ENCODE peak calls at places on chromosomes 7 and 10, in nine cellular contexts. One of them, this sample, is unnamed.

GRCh38 chr7:28861825-28862224 is 96.3 kb downstream of the TRIL start:
- DNase-seq in tibial nerve: no peak
- DNase-seq in ascending aorta: no peak
- DNase-seq in CD4-positive, alpha-beta memory T cell: no peak
- DNase-seq in pancreas: no peak
- DNase-seq in neural progenitor cell: no peak
- DNase-seq in upper lobe of right lung: no peak
- DNase-seq in CD8-positive, alpha-beta memory T cell: no peak
- DNase-seq in aorta: no peak
- DNase-seq in this sample: no peak

GRCh38 chr7:143429770-143430698 is 13.2 kb upstream of the TAS2R60 start:
- DNase-seq in tibial nerve: no peak
- DNase-seq in ascending aorta: no peak
- DNase-seq in CD4-positive, alpha-beta memory T cell: no peak
- DNase-seq in pancreas: no peak
- DNase-seq in neural progenitor cell: no peak
- DNase-seq in upper lobe of right lung: no peak
- DNase-seq in CD8-positive, alpha-beta memory T cell: no peak
- DNase-seq in aorta: no peak
- DNase-seq in this sample: no peak

GRCh38 chr7:13540429-13540828 is 449.0 kb downstream of the ETV1 start:
- DNase-seq in tibial nerve: no peak
- DNase-seq in ascending aorta: no peak
- DNase-seq in CD4-positive, alpha-beta memory T cell: no peak
- DNase-seq in pancreas: no peak
- DNase-seq in neural progenitor cell: no peak
- DNase-seq in upper lobe of right lung: no peak
- DNase-seq in CD8-positive, alpha-beta memory T cell: no peak
- DNase-seq in aorta: no peak
- DNase-seq in this sample: no peak

GRCh38 chr10:87660484-87661133 is 931 bp downstream of the PAPSS2 start:
- DNase-seq in tibial nerve: no peak
- DNase-seq in ascending aorta: no peak
- DNase-seq in CD4-positive, alpha-beta memory T cell: no peak
- DNase-seq in pancreas: peak; percentile 61
- DNase-seq in neural progenitor cell: no peak
- DNase-seq in upper lobe of right lung: no peak
- DNase-seq in CD8-positive, alpha-beta memory T cell: no peak
- DNase-seq in aorta: peak; percentile 73
- DNase-seq in this sample: no peak

GRCh38 chr7:75963383-75963995 is 30.9 kb downstream of the TMEM120A start:
- DNase-seq in tibial nerve: no peak
- DNase-seq in ascending aorta: no peak
- DNase-seq in CD4-positive, alpha-beta memory T cell: no peak
- DNase-seq in pancreas: no peak
- DNase-seq in neural progenitor cell: no peak
- DNase-seq in upper lobe of right lung: no peak
- DNase-seq in CD8-positive, alpha-beta memory T cell: no peak
- DNase-seq in aorta: no peak
- DNase-seq in this sample: no peak

GRCh38 chr7:1729183-1729582 is 59.1 kb downstream of the ELFN1 start:
- DNase-seq in tibial nerve: no peak
- DNase-seq in ascending aorta: no peak
- DNase-seq in CD4-positive, alpha-beta memory T cell: no peak
- DNase-seq in pancreas: no peak
- DNase-seq in neural progenitor cell: no peak
- DNase-seq in upper lobe of right lung: no peak
- DNase-seq in CD8-positive, alpha-beta memory T cell: no peak
- DNase-seq in aorta: no peak
- DNase-seq in this sample: no peak

GRCh38 chr10:93436577-93436976 is 45.6 kb downstream of the MYOF start:
- DNase-seq in tibial nerve: peak; percentile 57
- DNase-seq in ascending aorta: peak; percentile 93
- DNase-seq in CD4-positive, alpha-beta memory T cell: no peak
- DNase-seq in pancreas: no peak
- DNase-seq in neural progenitor cell: no peak
- DNase-seq in upper lobe of right lung: no peak
- DNase-seq in CD8-positive, alpha-beta memory T cell: no peak
- DNase-seq in aorta: peak; percentile 79
- DNase-seq in this sample: no peak

GRCh38 chr7:5170251-5170650 is 19.8 kb upstream of the WIPI2 start:
- DNase-seq in tibial nerve: no peak
- DNase-seq in ascending aorta: no peak
- DNase-seq in CD4-positive, alpha-beta memory T cell: no peak
- DNase-seq in pancreas: no peak
- DNase-seq in neural progenitor cell: no peak
- DNase-seq in upper lobe of right lung: no peak
- DNase-seq in CD8-positive, alpha-beta memory T cell: no peak
- DNase-seq in aorta: no peak
- DNase-seq in this sample: no peak

GRCh38 chr7:3807825-3808224 is 506.8 kb downstream of the SDK1 start:
- DNase-seq in tibial nerve: no peak
- DNase-seq in ascending aorta: no peak
- DNase-seq in CD4-positive, alpha-beta memory T cell: no peak
- DNase-seq in pancreas: no peak
- DNase-seq in neural progenitor cell: no peak
- DNase-seq in upper lobe of right lung: no peak
- DNase-seq in CD8-positive, alpha-beta memory T cell: no peak
- DNase-seq in aorta: no peak
- DNase-seq in this sample: no peak

GRCh38 chr10:8815969-8816368 is 761.5 kb downstream of the GATA3 start:
- DNase-seq in tibial nerve: no peak
- DNase-seq in ascending aorta: no peak
- DNase-seq in CD4-positive, alpha-beta memory T cell: no peak
- DNase-seq in pancreas: no peak
- DNase-seq in neural progenitor cell: no peak
- DNase-seq in upper lobe of right lung: no peak
- DNase-seq in CD8-positive, alpha-beta memory T cell: no peak
- DNase-seq in aorta: no peak
- DNase-seq in this sample: no peak

GRCh38 chr10:71887767-71888166 is 36.7 kb upstream of the PSAP start:
- DNase-seq in tibial nerve: no peak
- DNase-seq in ascending aorta: no peak
- DNase-seq in CD4-positive, alpha-beta memory T cell: no peak
- DNase-seq in pancreas: no peak
- DNase-seq in neural progenitor cell: no peak
- DNase-seq in upper lobe of right lung: no peak
- DNase-seq in CD8-positive, alpha-beta memory T cell: no peak
- DNase-seq in aorta: no peak
- DNase-seq in this sample: no peak

GRCh38 chr7:48171190-48171589 is at the start of gene ABCA13:
- DNase-seq in tibial nerve: no peak
- DNase-seq in ascending aorta: no peak
- DNase-seq in CD4-positive, alpha-beta memory T cell: no peak
- DNase-seq in pancreas: no peak
- DNase-seq in neural progenitor cell: peak; percentile 10
- DNase-seq in upper lobe of right lung: no peak
- DNase-seq in CD8-positive, alpha-beta memory T cell: no peak
- DNase-seq in aorta: no peak
- DNase-seq in this sample: no peak

GRCh38 chr10:62384057-62384446 is 9.9 kb downstream of the ZNF365 start:
- DNase-seq in tibial nerve: no peak
- DNase-seq in ascending aorta: no peak
- DNase-seq in CD4-positive, alpha-beta memory T cell: peak; percentile 90
- DNase-seq in pancreas: no peak
- DNase-seq in neural progenitor cell: no peak
- DNase-seq in upper lobe of right lung: no peak
- DNase-seq in CD8-positive, alpha-beta memory T cell: peak; percentile 52
- DNase-seq in aorta: no peak
- DNase-seq in this sample: peak; percentile 34

GRCh38 chr10:100303724-100304319 is 17.3 kb upstream of the BLOC1S2 start:
- DNase-seq in tibial nerve: no peak
- DNase-seq in ascending aorta: no peak
- DNase-seq in CD4-positive, alpha-beta memory T cell: no peak
- DNase-seq in pancreas: no peak
- DNase-seq in neural progenitor cell: peak; percentile 60
- DNase-seq in upper lobe of right lung: no peak
- DNase-seq in CD8-positive, alpha-beta memory T cell: no peak
- DNase-seq in aorta: no peak
- DNase-seq in this sample: no peak

GRCh38 chr7:2732959-2733584 is 45.1 kb downstream of the AMZ1 start:
- DNase-seq in tibial nerve: no peak
- DNase-seq in ascending aorta: peak; percentile 81
- DNase-seq in CD4-positive, alpha-beta memory T cell: no peak
- DNase-seq in pancreas: peak; percentile 57
- DNase-seq in neural progenitor cell: no peak
- DNase-seq in upper lobe of right lung: no peak
- DNase-seq in CD8-positive, alpha-beta memory T cell: no peak
- DNase-seq in aorta: peak; percentile 77
- DNase-seq in this sample: no peak

GRCh38 chr10:49593998-49594397 is 16.1 kb upstream of the SLC18A3 start:
- DNase-seq in tibial nerve: no peak
- DNase-seq in ascending aorta: no peak
- DNase-seq in CD4-positive, alpha-beta memory T cell: no peak
- DNase-seq in pancreas: no peak
- DNase-seq in neural progenitor cell: no peak
- DNase-seq in upper lobe of right lung: no peak
- DNase-seq in CD8-positive, alpha-beta memory T cell: no peak
- DNase-seq in aorta: no peak
- DNase-seq in this sample: no peak

GRCh38 chr7:56538541-56539429 is 422.6 kb upstream of the NUPR2 start:
- DNase-seq in tibial nerve: no peak
- DNase-seq in ascending aorta: no peak
- DNase-seq in CD4-positive, alpha-beta memory T cell: no peak
- DNase-seq in pancreas: no peak
- DNase-seq in neural progenitor cell: no peak
- DNase-seq in upper lobe of right lung: no peak
- DNase-seq in CD8-positive, alpha-beta memory T cell: no peak
- DNase-seq in aorta: no peak
- DNase-seq in this sample: no peak

GRCh38 chr7:56537477-56537876 is 421.3 kb upstream of the NUPR2 start:
- DNase-seq in tibial nerve: no peak
- DNase-seq in ascending aorta: no peak
- DNase-seq in CD4-positive, alpha-beta memory T cell: no peak
- DNase-seq in pancreas: no peak
- DNase-seq in neural progenitor cell: no peak
- DNase-seq in upper lobe of right lung: no peak
- DNase-seq in CD8-positive, alpha-beta memory T cell: no peak
- DNase-seq in aorta: no peak
- DNase-seq in this sample: no peak

GRCh38 chr7:56537952-56538351 is 421.7 kb upstream of the NUPR2 start:
- DNase-seq in tibial nerve: no peak
- DNase-seq in ascending aorta: no peak
- DNase-seq in CD4-positive, alpha-beta memory T cell: no peak
- DNase-seq in pancreas: no peak
- DNase-seq in neural progenitor cell: no peak
- DNase-seq in upper lobe of right lung: no peak
- DNase-seq in CD8-positive, alpha-beta memory T cell: no peak
- DNase-seq in aorta: peak; percentile 54
- DNase-seq in this sample: no peak
- H3K4me1 ChIP-seq in tibial nerve: no peaks in the 10 kb centered on the region
- H3K4me1 ChIP-seq in ascending aorta: no peaks in the 10 kb centered on the region
- H3K4me1 ChIP-seq in CD4-positive, alpha-beta memory T cell: no peaks in the 10 kb centered on the region
- H3K4me1 ChIP-seq in pancreas: no peaks in the 10 kb centered on the region
- H3K4me1 ChIP-seq in neural progenitor cell: no peaks in the 10 kb centered on the region
- H3K4me1 ChIP-seq in upper lobe of right lung: no peaks in the 10 kb centered on the region
- H3K4me1 ChIP-seq in CD8-positive, alpha-beta memory T cell: no peaks in the 10 kb centered on the region
- H3K4me1 ChIP-seq in aorta: no peaks in the 10 kb centered on the region
- H3K4me1 ChIP-seq in this sample: no peaks in the 10 kb centered on the region

DNA sequence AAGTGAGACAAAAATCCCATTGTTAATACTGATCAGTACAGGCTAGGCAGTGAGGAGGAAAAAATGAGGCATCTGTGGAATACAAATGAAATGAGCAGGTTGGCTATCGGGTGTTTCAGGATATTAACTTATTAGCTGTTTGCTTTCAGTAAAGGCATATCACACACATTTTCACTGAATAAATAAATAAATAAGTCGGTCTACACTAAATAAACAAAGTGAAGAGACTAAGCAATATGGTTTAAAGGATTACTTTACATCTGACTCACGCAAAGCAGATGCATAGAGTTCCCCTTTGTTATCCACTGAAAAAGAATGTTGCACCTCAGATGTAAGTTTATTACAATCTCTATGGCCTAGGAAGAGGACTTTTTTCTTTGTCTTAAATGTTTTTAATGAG is 6.3 kb upstream of the SEMA3A start:
- DNase-seq in tibial nerve: no peak
- DNase-seq in ascending aorta: no peak
- DNase-seq in CD4-positive, alpha-beta memory T cell: no peak
- DNase-seq in pancreas: no peak
- DNase-seq in neural progenitor cell: peak; percentile 27
- DNase-seq in upper lobe of right lung: no peak
- DNase-seq in CD8-positive, alpha-beta memory T cell: no peak
- DNase-seq in aorta: no peak
- DNase-seq in this sample: no peak
- H3K4me1 ChIP-seq in tibial nerve: no peaks in the 10 kb centered on the region
- H3K4me1 ChIP-seq in ascending aorta: no peaks in the 10 kb centered on the region
- H3K4me1 ChIP-seq in CD4-positive, alpha-beta memory T cell: no peaks in the 10 kb centered on the region
- H3K4me1 ChIP-seq in pancreas: no peaks in the 10 kb centered on the region
- H3K4me1 ChIP-seq in neural progenitor cell: peaks cover 68% of the 10 kb centered on the region
- H3K4me1 ChIP-seq in upper lobe of right lung: no peaks in the 10 kb centered on the region
- H3K4me1 ChIP-seq in CD8-positive, alpha-beta memory T cell: no peaks in the 10 kb centered on the region
- H3K4me1 ChIP-seq in aorta: no peaks in the 10 kb centered on the region
- H3K4me1 ChIP-seq in this sample: no peaks in the 10 kb centered on the region

GRCh38 chr7:26307226-26307625 is 15.6 kb downstream of the SNX10 start:
- DNase-seq in tibial nerve: no peak
- DNase-seq in ascending aorta: no peak
- DNase-seq in CD4-positive, alpha-beta memory T cell: no peak
- DNase-seq in pancreas: no peak
- DNase-seq in neural progenitor cell: no peak
- DNase-seq in upper lobe of right lung: peak; percentile 69
- DNase-seq in CD8-positive, alpha-beta memory T cell: no peak
- DNase-seq in aorta: peak; percentile 66
- DNase-seq in this sample: no peak
- H3K4me1 ChIP-seq in tibial nerve: no peaks in the 10 kb centered on the region
- H3K4me1 ChIP-seq in ascending aorta: no peaks in the 10 kb centered on the region
- H3K4me1 ChIP-seq in CD4-positive, alpha-beta memory T cell: peaks cover 4% of the 10 kb centered on the region
- H3K4me1 ChIP-seq in pancreas: no peaks in the 10 kb centered on the region
- H3K4me1 ChIP-seq in neural progenitor cell: no peaks in the 10 kb centered on the region
- H3K4me1 ChIP-seq in upper lobe of right lung: peaks cover 12% of the 10 kb centered on the region
- H3K4me1 ChIP-seq in CD8-positive, alpha-beta memory T cell: no peaks in the 10 kb centered on the region
- H3K4me1 ChIP-seq in aorta: no peaks in the 10 kb centered on the region
- H3K4me1 ChIP-seq in this sample: peaks cover 4% of the 10 kb centered on the region

GRCh38 chr7:101986335-101986734 is 168.9 kb downstream of the CUX1 start:
- DNase-seq in tibial nerve: no peak
- DNase-seq in ascending aorta: no peak
- DNase-seq in CD4-positive, alpha-beta memory T cell: no peak
- DNase-seq in pancreas: no peak
- DNase-seq in neural progenitor cell: peak; percentile 64
- DNase-seq in upper lobe of right lung: no peak
- DNase-seq in CD8-positive, alpha-beta memory T cell: no peak
- DNase-seq in aorta: no peak
- DNase-seq in this sample: no peak

GRCh38 chr7:101984997-101985645 is 167.7 kb downstream of the CUX1 start:
- DNase-seq in tibial nerve: no peak
- DNase-seq in ascending aorta: no peak
- DNase-seq in CD4-positive, alpha-beta memory T cell: no peak
- DNase-seq in pancreas: no peak
- DNase-seq in neural progenitor cell: peak; percentile 35
- DNase-seq in upper lobe of right lung: no peak
- DNase-seq in CD8-positive, alpha-beta memory T cell: no peak
- DNase-seq in aorta: no peak
- DNase-seq in this sample: no peak

GRCh38 chr7:101985646-101986199 is 168.3 kb downstream of the CUX1 start:
- DNase-seq in tibial nerve: no peak
- DNase-seq in ascending aorta: no peak
- DNase-seq in CD4-positive, alpha-beta memory T cell: no peak
- DNase-seq in pancreas: no peak
- DNase-seq in neural progenitor cell: peak; percentile 71
- DNase-seq in upper lobe of right lung: no peak
- DNase-seq in CD8-positive, alpha-beta memory T cell: no peak
- DNase-seq in aorta: no peak
- DNase-seq in this sample: no peak

GRCh38 chr7:101983147-101983811 is 165.9 kb downstream of the CUX1 start:
- DNase-seq in tibial nerve: no peak
- DNase-seq in ascending aorta: no peak
- DNase-seq in CD4-positive, alpha-beta memory T cell: no peak
- DNase-seq in pancreas: no peak
- DNase-seq in neural progenitor cell: no peak
- DNase-seq in upper lobe of right lung: no peak
- DNase-seq in CD8-positive, alpha-beta memory T cell: no peak
- DNase-seq in aorta: no peak
- DNase-seq in this sample: no peak

GRCh38 chr7:101984141-101984879 is 166.9 kb downstream of the CUX1 start:
- DNase-seq in tibial nerve: no peak
- DNase-seq in ascending aorta: no peak
- DNase-seq in CD4-positive, alpha-beta memory T cell: no peak
- DNase-seq in pancreas: no peak
- DNase-seq in neural progenitor cell: no peak
- DNase-seq in upper lobe of right lung: no peak
- DNase-seq in CD8-positive, alpha-beta memory T cell: no peak
- DNase-seq in aorta: no peak
- DNase-seq in this sample: no peak
- H3K4me1 ChIP-seq in tibial nerve: no peaks in the 10 kb centered on the region
- H3K4me1 ChIP-seq in ascending aorta: no peaks in the 10 kb centered on the region
- H3K4me1 ChIP-seq in CD4-positive, alpha-beta memory T cell: no peaks in the 10 kb centered on the region
- H3K4me1 ChIP-seq in pancreas: no peaks in the 10 kb centered on the region
- H3K4me1 ChIP-seq in neural progenitor cell: peaks cover 23% of the 10 kb centered on the region
- H3K4me1 ChIP-seq in upper lobe of right lung: no peaks in the 10 kb centered on the region
- H3K4me1 ChIP-seq in CD8-positive, alpha-beta memory T cell: no peaks in the 10 kb centered on the region
- H3K4me1 ChIP-seq in aorta: no peaks in the 10 kb centered on the region
- H3K4me1 ChIP-seq in this sample: no peaks in the 10 kb centered on the region